ENCODE peak calls at places on chromosomes 12 and 14, in four cellular contexts. M, U, X and I are unnamed samples. For H3K9me2 and H3K27me3, the result is how much of the 10 kb centered on the place peaks cover.

GRCh38 chr12:76901628-76902386 is 23.0 kb upstream of the CSRP2 start:
- DNase-seq in M (no peak), U (no peak), X (no peak), I (no peak)

GRCh38 chr14:21059842-21060589 is 2.4 kb downstream of the RNASE8 start:
- DNase-seq in M (no peak), U (no peak), X (peak), I (no peak)

GRCh38 chr14:47442206-47442605 is 233.2 kb downstream of the MDGA2 start:
- DNase-seq in M (peak), U (peak), X (peak), I (peak)

GRCh38 chr12:2258035-2258434 is 205.2 kb downstream of the CACNA1C start:
- DNase-seq in M (no peak), U (no peak), X (peak), I (no peak)

GRCh38 chr12:12872139-12872933 is 19.0 kb upstream of the GPRC5A start:
- DNase-seq in M (peak), U (peak), X (peak), I (peak)

GRCh38 chr12:4276524-4277204 is 3.1 kb downstream of the CCND2 start:
- DNase-seq in M (peak), U (peak), X (peak), I (peak)

GRCh38 chr12:72017054-72017651 is 78.5 kb downstream of the TPH2 start:
- DNase-seq in M (peak), U (peak), X (peak), I (peak)

GRCh38 chr14:105019861-105020814 is 745 bp downstream of the CDCA4 start:
- DNase-seq in M (no peak), U (no peak), X (peak), I (peak)

GRCh38 chr12:2884810-2885209 is 5.9 kb upstream of the TULP3 start:
- DNase-seq in M (no peak), U (no peak), X (no peak), I (no peak)

GRCh38 chr14:55329999-55330710 is 58.9 kb downstream of the FBXO34 start:
- DNase-seq in M (no peak), U (no peak), X (peak), I (no peak)

GRCh38 chr14:50403433-50403832 is 6.8 kb upstream of the CDKL1 start:
- DNase-seq in M (no peak), U (no peak), X (peak), I (no peak)

GRCh38 chr12:74370608-74371216 is 166.9 kb upstream of the ATXN7L3B start:
- DNase-seq in M (no peak), U (no peak), X (no peak), I (no peak)

GRCh38 chr12:104969328-104969727 is 11.2 kb upstream of the SLC41A2 start:
- DNase-seq in M (no peak), U (no peak), X (no peak), I (no peak)

GRCh38 chr14:58428011-58428807 is 690 bp downstream of the KIAA0586 start:
- DNase-seq in M (no peak), U (peak), X (peak), I (peak)

GRCh38 chr12:121536058-121536928 is 44.5 kb downstream of the KDM2B start:
- DNase-seq in M (peak), U (no peak), X (peak), I (peak)

GRCh38 chr14:31419179-31420012 is 954 bp downstream of the HEATR5A start:
- DNase-seq in M (no peak), U (no peak), X (peak), I (peak)

GRCh38 chr14:30974628-30975027 is 50.8 kb upstream of the AP4S1 start:
- DNase-seq in M (no peak), U (no peak), X (peak), I (peak)

GRCh38 chr12:116698131-116698495 is 39.8 kb downstream of the SPRING1 start:
- DNase-seq in M (peak), U (no peak), X (no peak), I (peak)

GRCh38 chr12:108810636-108811035 is 46.7 kb downstream of the SSH1 start:
- DNase-seq in M (no peak), U (no peak), X (peak), I (no peak)

GRCh38 chr14:98462908-98463307 is 809.1 kb downstream of the BCL11B start:
- DNase-seq in M (no peak), U (no peak), X (no peak), I (no peak)

DNA sequence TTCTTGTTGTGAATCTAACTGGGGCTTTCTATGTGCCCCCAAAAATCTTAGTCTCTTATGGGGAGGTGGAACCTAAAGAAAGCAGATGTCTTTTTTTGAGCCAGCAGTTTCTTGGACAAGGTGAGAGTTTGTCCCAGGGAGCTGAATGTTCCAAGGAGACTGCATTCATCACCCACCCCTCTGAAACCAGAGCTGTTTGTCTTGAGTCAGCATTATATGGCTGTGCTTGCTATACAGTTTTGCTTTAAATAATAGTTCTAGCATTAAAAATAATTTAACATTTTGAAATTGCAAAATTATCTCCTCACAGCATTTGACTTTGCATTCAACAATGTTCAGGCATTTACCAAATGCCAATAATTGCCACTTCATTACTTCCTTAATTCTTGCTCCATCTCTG is 813.3 kb downstream of the BCL11B start:
- DNase-seq in M (no peak), U (no peak), X (no peak), I (no peak)
- H3K9me2 ChIP-seq in M (under half), U (under half), X (under half), I (under half)

DNA sequence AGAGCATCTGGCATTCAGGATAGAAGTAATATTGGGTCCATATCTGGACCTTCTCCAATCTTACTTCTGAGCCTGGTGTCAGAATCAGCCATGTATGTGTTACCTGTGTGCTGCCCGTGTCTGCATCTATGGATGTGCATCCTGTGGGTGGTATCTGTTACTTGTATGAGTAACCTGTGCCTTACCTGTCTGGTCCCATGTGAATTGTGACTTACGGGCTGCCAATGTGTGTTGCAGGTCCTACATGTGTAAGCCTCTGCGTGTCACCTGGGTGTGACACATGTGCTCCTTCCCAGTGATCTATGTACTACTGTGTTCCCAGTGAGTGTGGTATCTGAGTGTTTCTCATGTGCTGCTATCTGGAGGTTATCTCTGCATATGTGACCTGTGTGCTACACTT is 208.4 kb downstream of the ADGRD1 start:
- DNase-seq in M (no peak), U (no peak), X (no peak), I (no peak)
- H3K27me3 ChIP-seq in M (under half), U (under half), X (under half), I (under half)

GRCh38 chr14:101726954-101727302 is 34.6 kb upstream of the PPP2R5C start:
- DNase-seq in M (no peak), U (no peak), X (no peak), I (no peak)

GRCh38 chr14:101730626-101731186 is 30.8 kb upstream of the PPP2R5C start:
- DNase-seq in M (no peak), U (no peak), X (no peak), I (no peak)

GRCh38 chr14:101727611-101728010 is 33.9 kb upstream of the PPP2R5C start:
- DNase-seq in M (no peak), U (no peak), X (no peak), I (no peak)

GRCh38 chr14:101731187-101732080 is 30.1 kb upstream of the PPP2R5C start:
- DNase-seq in M (peak), U (peak), X (peak), I (peak)

GRCh38 chr14:101729382-101729781 is 32.1 kb upstream of the PPP2R5C start:
- DNase-seq in M (no peak), U (no peak), X (no peak), I (no peak)
- H3K9me2 ChIP-seq in M (under half), U (under half), X (under half), I (under half)

GRCh38 chr12:99265648-99266047 is 381.9 kb upstream of the GARIN6 start:
- DNase-seq in M (no peak), U (no peak), X (no peak), I (no peak)

GRCh38 chr12:99257672-99258071 is 389.9 kb upstream of the GARIN6 start:
- DNase-seq in M (no peak), U (no peak), X (no peak), I (no peak)

GRCh38 chr12:99260597-99260996 is 387.0 kb upstream of the GARIN6 start:
- DNase-seq in M (no peak), U (no peak), X (no peak), I (no peak)

GRCh38 chr12:99259040-99259934 is 388.3 kb upstream of the GARIN6 start:
- DNase-seq in M (no peak), U (no peak), X (no peak), I (no peak)

DNA sequence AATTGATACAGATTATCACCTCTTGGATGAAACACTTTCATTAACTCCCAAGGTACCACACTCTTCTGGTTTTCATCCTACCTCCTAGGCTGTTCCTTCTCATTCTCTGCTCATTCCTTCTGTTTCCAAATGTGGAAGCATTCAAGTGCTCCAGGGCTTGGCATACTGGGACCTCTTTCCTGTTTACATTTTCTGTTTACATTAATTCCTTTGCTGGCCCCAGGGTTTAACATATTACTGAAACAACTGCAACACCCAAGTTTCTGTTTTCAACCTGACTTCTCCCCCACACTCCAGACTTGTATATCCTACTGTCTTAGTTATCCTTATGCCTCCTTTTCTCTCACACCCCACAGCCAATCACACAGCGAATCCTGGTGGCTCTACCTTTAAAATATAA is 386.3 kb upstream of the GARIN6 start:
- DNase-seq in M (no peak), U (no peak), X (no peak), I (no peak)
- H3K27me3 ChIP-seq in M (under half), U (under half), X (under half), I (under half)

DNA sequence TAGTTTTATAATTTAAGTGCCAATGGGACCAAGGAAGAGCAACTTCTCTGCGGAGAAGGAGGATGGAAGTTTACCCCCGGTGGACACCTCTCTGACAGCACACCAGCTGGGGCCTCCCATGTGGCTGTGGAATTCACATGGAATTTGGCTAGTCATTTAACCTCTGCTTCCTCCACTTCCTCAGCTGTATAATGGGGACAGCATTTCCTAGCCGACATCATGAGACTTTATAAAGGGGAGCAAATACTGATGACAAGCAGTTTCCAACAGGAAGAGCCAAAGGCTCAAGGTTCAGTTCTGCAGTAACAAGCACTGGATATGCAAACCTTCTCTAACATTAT is 7.5 kb downstream of the DUSP6 start:
- DNase-seq in M (no peak), U (no peak), X (no peak), I (no peak)
- H3K9me2 ChIP-seq in M (under half), U (under half), X (under half), I (under half)

GRCh38 chr14:99037777-99038176 is 234.2 kb downstream of the BCL11B start:
- DNase-seq in M (no peak), U (no peak), X (no peak), I (no peak)
- H3K27me3 ChIP-seq in M (under half), U (under half), X (under half), I (under half)

GRCh38 chr12:59425798-59426197 is 170.0 kb upstream of the SLC16A7 start:
- DNase-seq in M (no peak), U (no peak), X (peak), I (no peak)
- H3K9me2 ChIP-seq in M (under half), U (under half), X (under half), I (under half)

GRCh38 chr12:460301-461230 is 827 bp downstream of the B4GALNT3 start:
- DNase-seq in M (peak), U (no peak), X (peak), I (peak)

GRCh38 chr12:457676-458075 is 2.1 kb upstream of the B4GALNT3 start:
- DNase-seq in M (no peak), U (no peak), X (no peak), I (no peak)

GRCh38 chr12:459430-460258 is at the start of gene B4GALNT3:
- DNase-seq in M (peak), U (peak), X (peak), I (peak)

GRCh38 chr12:461425-461824 is 1.7 kb downstream of the B4GALNT3 start:
- DNase-seq in M (no peak), U (no peak), X (no peak), I (peak)

DNA sequence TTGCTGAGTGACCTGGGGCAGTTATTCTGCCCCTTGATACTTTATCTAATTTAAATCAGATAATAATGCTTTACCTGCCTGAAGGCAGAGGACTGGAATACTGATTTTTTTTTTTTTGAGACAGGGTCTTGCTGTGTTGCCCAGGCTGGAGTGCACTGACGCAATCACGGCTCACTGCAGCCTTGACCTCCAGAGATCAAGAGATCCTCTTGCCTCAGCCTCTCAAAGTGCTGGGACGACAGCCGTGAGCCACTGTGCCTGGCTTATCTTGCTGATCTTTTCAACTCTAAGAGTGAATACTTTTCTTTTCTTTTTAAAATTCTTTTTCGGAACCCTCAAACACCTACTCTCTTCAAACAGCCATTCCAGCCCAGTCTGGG is 699 bp upstream of the B4GALNT3 start:
- DNase-seq in M (no peak), U (no peak), X (no peak), I (no peak)
- H3K27me3 ChIP-seq in M (half or more), U (under half), X (half or more), I (under half)

DNA sequence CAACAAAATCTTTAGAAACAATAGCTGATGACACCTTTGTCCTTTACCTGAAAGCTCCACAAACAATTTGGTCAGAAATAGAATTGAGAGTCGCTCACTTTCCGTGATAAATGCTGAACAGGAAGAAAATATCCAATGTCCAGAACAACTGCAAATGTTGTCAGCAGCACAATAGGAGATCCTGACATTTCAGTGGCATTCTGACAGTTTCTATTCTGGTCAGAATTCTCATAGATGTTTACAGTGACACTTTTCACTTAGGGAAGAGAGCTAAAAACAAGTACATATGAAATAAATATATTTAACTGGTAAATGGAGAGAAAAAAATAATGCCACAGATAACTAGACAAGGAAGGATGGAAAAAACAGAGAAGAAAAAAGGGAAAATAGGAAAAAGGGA is 39.1 kb downstream of the MAGOHB start:
- DNase-seq in M (no peak), U (no peak), X (no peak), I (no peak)
- H3K9me2 ChIP-seq in M (under half), U (under half), X (under half), I (under half)

GRCh38 chr14:38835874-38836273 is 267.2 kb downstream of the SEC23A start:
- DNase-seq in M (no peak), U (no peak), X (no peak), I (no peak)

GRCh38 chr14:38837333-38838048 is 265.5 kb downstream of the SEC23A start:
- DNase-seq in M (no peak), U (no peak), X (no peak), I (no peak)

GRCh38 chr14:38838979-38839323 is 264.1 kb downstream of the SEC23A start:
- DNase-seq in M (no peak), U (no peak), X (no peak), I (no peak)

GRCh38 chr14:38838049-38838978 is 264.7 kb downstream of the SEC23A start:
- DNase-seq in M (no peak), U (no peak), X (no peak), I (no peak)

GRCh38 chr14:38836539-38836938 is 266.5 kb downstream of the SEC23A start:
- DNase-seq in M (no peak), U (no peak), X (no peak), I (no peak)
- H3K27me3 ChIP-seq in M (under half), U (under half), X (under half), I (under half)